ENCODE peak calls at places on chromosomes 2 and 18, in ten cellular contexts. A is mucosa of gallbladder; H is activated CD8-positive, alpha-beta memory T cell treated with anti-CD3 and anti-CD28 coated beads for 1 hour; X is germinal center; W is NCI-H1105; E is nephron progenitor cell; F is iris pigment epithelial cell; V is H9; T is NCI-H2081; G is ELR. M is an unnamed sample.

GRCh38 chr2:219605607-219605954 is 7.9 kb downstream of the STK11IP start:
- DNase-seq in E (no peak), A (no peak), V (no peak), G (no peak), X (no peak), H (no peak), T (no peak), F (no peak), W (no peak), M (no peak)

GRCh38 chr2:149410701-149411484 is 80.5 kb downstream of the LYPD6 start:
- DNase-seq in T (peak), V (no peak), W (peak), E (no peak), G (peak), F (peak), X (no peak), A (no peak), H (no peak), M (no peak)

GRCh38 chr2:160869411-160869810 is 290.8 kb upstream of the TANK start:
- DNase-seq in W (no peak), X (no peak), G (peak), F (peak), E (no peak), H (no peak), A (no peak), T (no peak), V (no peak), M (peak)

GRCh38 chr18:57698571-57699276 is 77.1 kb upstream of the NARS1 start:
- DNase-seq in H (no peak), F (peak), X (no peak), E (no peak), V (no peak), T (no peak), W (no peak), G (no peak), A (no peak), M (peak)

GRCh38 chr18:7021994-7022840 is 95.4 kb downstream of the LAMA1 start:
- DNase-seq in T (peak), E (no peak), H (no peak), G (peak), X (no peak), W (peak), V (no peak), F (peak), A (peak), M (peak)

GRCh38 chr2:77862120-77862519 is 339.9 kb upstream of the LRRTM4 start:
- DNase-seq in A (no peak), X (no peak), W (no peak), G (no peak), E (no peak), T (no peak), F (no peak), H (no peak), V (no peak), M (no peak)

GRCh38 chr2:205566556-205567061 is 115.7 kb upstream of the NRP2 start:
- DNase-seq in E (no peak), A (no peak), X (no peak), F (no peak), W (no peak), T (no peak), H (no peak), V (no peak), G (peak), M (no peak)

GRCh38 chr2:2591542-2591940 is 260.5 kb upstream of the MYT1L start:
- DNase-seq in E (no peak), A (no peak), X (no peak), V (no peak), G (no peak), F (no peak), W (no peak), H (no peak), T (no peak), M (no peak)

GRCh38 chr2:132581917-132582316 is 88.1 kb downstream of the LYPD1 start:
- DNase-seq in G (no peak), H (no peak), X (no peak), F (no peak), A (no peak), T (peak), E (no peak), V (peak), W (peak), M (no peak)

GRCh38 chr2:60678551-60678950 is 77.5 kb upstream of the PAPOLG start:
- DNase-seq in H (no peak), V (no peak), W (no peak), E (no peak), T (no peak), A (no peak), G (no peak), F (no peak), X (no peak), M (no peak)

GRCh38 chr2:63790913-63791312 is 50.8 kb upstream of the UGP2 start:
- DNase-seq in W (no peak), A (no peak), V (no peak), X (no peak), T (no peak), F (peak), E (no peak), H (no peak), G (peak), M (peak)

GRCh38 chr2:191617589-191617988 is 60.3 kb upstream of the NABP1 start:
- DNase-seq in F (peak), T (no peak), G (no peak), X (peak), H (no peak), E (no peak), V (no peak), W (no peak), A (no peak), M (no peak)

GRCh38 chr18:62506495-62507143 is 16.2 kb upstream of the ZCCHC2 start:
- DNase-seq in T (no peak), G (no peak), A (no peak), X (no peak), E (no peak), V (no peak), W (no peak), F (no peak), H (no peak), M (no peak)

GRCh38 chr2:74025971-74026612 is 41.4 kb downstream of the TET3 start:
- DNase-seq in G (peak), H (no peak), W (no peak), E (no peak), X (no peak), A (no peak), T (no peak), F (peak), V (peak), M (no peak)

GRCh38 chr18:75204262-75204977 is 4.5 kb downstream of the PTGR3 start:
- DNase-seq in W (no peak), V (peak), E (peak), G (peak), T (no peak), H (no peak), A (no peak), F (no peak), X (no peak), M (peak)

GRCh38 chr2:138093455-138093854 is 129.2 kb downstream of the HNMT start:
- DNase-seq in G (no peak), F (no peak), A (no peak), E (no peak), W (no peak), T (no peak), V (no peak), H (no peak), X (no peak), M (no peak)

GRCh38 chr2:85095094-85095493 is 38.1 kb upstream of the TCF7L1 start:
- DNase-seq in H (no peak), V (no peak), X (no peak), W (no peak), F (peak), E (no peak), T (no peak), A (no peak), G (peak), M (peak)

GRCh38 chr2:162243305-162243693 is at the start of gene FAP:
- DNase-seq in W (no peak), E (no peak), V (no peak), G (peak), X (no peak), T (no peak), F (peak), A (no peak), H (no peak), M (peak)

GRCh38 chr2:70104231-70105111 is 17.2 kb downstream of the PCBP1 start:
- DNase-seq in V (no peak), F (peak), A (no peak), X (no peak), H (no peak), W (no peak), T (no peak), G (peak), E (peak), M (peak)

GRCh38 chr2:101150306-101151140 is 659 bp downstream of the TBC1D8 start:
- DNase-seq in F (no peak), E (peak), A (peak), T (peak), H (no peak), V (peak), G (peak), X (peak), W (peak), M (no peak)

GRCh38 chr2:43086451-43087221 is 139.8 kb downstream of the ZFP36L2 start:
- DNase-seq in T (no peak), A (peak), V (no peak), E (no peak), G (peak), X (no peak), F (peak), W (no peak), H (no peak), M (peak)

GRCh38 chr2:139369423-139370409 is 589.5 kb upstream of the NXPH2 start:
- DNase-seq in X (no peak), E (no peak), W (no peak), H (no peak), V (peak), A (no peak), T (no peak), G (no peak), F (no peak), M (no peak)

GRCh38 chr18:13416208-13416607 is 197.6 kb downstream of the LDLRAD4 start:
- DNase-seq in T (no peak), G (no peak), E (no peak), X (no peak), F (no peak), W (no peak), H (no peak), V (no peak), A (no peak), M (no peak)

GRCh38 chr18:9419956-9420631 is 55.2 kb upstream of the RALBP1 start:
- DNase-seq in X (no peak), F (peak), H (no peak), V (no peak), A (no peak), W (no peak), T (no peak), G (peak), E (no peak), M (no peak)

GRCh38 chr2:130807659-130808385 is 28.9 kb upstream of the ARHGEF4 start:
- DNase-seq in T (no peak), E (no peak), W (peak), G (peak), V (no peak), H (no peak), F (no peak), A (no peak), X (no peak), M (no peak)

GRCh38 chr2:191728710-191729597 is 51.0 kb downstream of the NABP1 start:
- DNase-seq in A (no peak), X (no peak), H (no peak), W (no peak), F (peak), G (peak), T (no peak), V (no peak), E (no peak), M (no peak)

GRCh38 chr2:101467306-101467705 is 7.6 kb downstream of the RFX8 start:
- DNase-seq in V (peak), X (no peak), W (no peak), A (no peak), E (no peak), H (no peak), G (no peak), T (no peak), F (peak), M (no peak)

GRCh38 chr18:55587341-55588000 is 521 bp downstream of the TCF4 start:
- DNase-seq in G (peak), F (peak), E (peak), X (peak), V (peak), T (peak), H (no peak), A (no peak), W (peak), M (peak)

GRCh38 chr2:108965540-108966299 is 23.3 kb downstream of the EDAR start:
- DNase-seq in G (no peak), E (no peak), F (no peak), X (no peak), T (no peak), V (no peak), A (no peak), W (no peak), H (peak), M (no peak)

GRCh38 chr2:6986251-6986893 is 69.2 kb downstream of the RNF144A start:
- DNase-seq in H (no peak), G (no peak), V (no peak), F (peak), T (peak), W (no peak), E (no peak), A (no peak), X (no peak), M (no peak)

GRCh38 chr2:61218817-61219170 is 56.8 kb downstream of the C2orf74 start:
- DNase-seq in T (no peak), W (no peak), G (peak), V (no peak), X (no peak), F (no peak), A (no peak), E (no peak), H (no peak), M (no peak)

GRCh38 chr18:70981400-70982140 is 692.7 kb downstream of the SOCS6 start:
- DNase-seq in X (no peak), T (peak), E (no peak), A (no peak), W (peak), V (no peak), F (no peak), H (no peak), G (no peak), M (no peak)

GRCh38 chr2:187429989-187430388 is 18.1 kb downstream of the CALCRL start:
- DNase-seq in H (no peak), V (no peak), E (no peak), A (no peak), T (no peak), F (peak), X (no peak), G (peak), W (no peak), M (peak)

GRCh38 chr2:60096556-60096955 is 456.9 kb downstream of the BCL11A start:
- DNase-seq in X (no peak), H (no peak), W (no peak), E (no peak), V (no peak), G (no peak), F (no peak), A (no peak), T (no peak), M (no peak)

GRCh38 chr2:73289304-73289703 is 4.0 kb downstream of the EGR4 start:
- DNase-seq in G (no peak), F (no peak), V (no peak), E (no peak), T (no peak), H (no peak), A (no peak), W (no peak), X (no peak), M (no peak)

GRCh38 chr2:239726631-239727181 is 298.4 kb downstream of the NDUFA10 start:
- DNase-seq in E (no peak), T (no peak), H (no peak), G (no peak), X (no peak), V (no peak), F (no peak), A (no peak), W (no peak), M (no peak)

GRCh38 chr2:220157312-220157711 is 529.9 kb downstream of the SLC4A3 start:
- DNase-seq in X (no peak), T (no peak), E (no peak), G (no peak), F (no peak), W (no peak), H (no peak), A (no peak), V (peak), M (no peak)